ENCODE peak calls at places on chromosomes 16 and 17, in eight cellular contexts. H, B, E, R, X, T, V and I are unnamed samples.
A peak's percentile ranks its signal among the peaks of the same experiment; 100 is the strongest.

GRCh38 chr17:75684924-75685323 is 17.8 kb downstream of the SAP30BP start:
- DNase-seq in H (no peak), B (no peak), E (no peak), R (peak; percentile 44), X (no peak), T (no peak), V (peak; percentile 81), I (no peak)

GRCh38 chr16:15644306-15644961 is 1.5 kb upstream of the MARF1 start:
- DNase-seq in H (no peak), B (no peak), E (no peak), R (peak; percentile 73), X (peak; percentile 9), T (no peak), V (no peak), I (no peak)

GRCh38 chr16:83791916-83792315 is 15.9 kb upstream of the HSBP1 start:
- DNase-seq in H (no peak), B (no peak), E (no peak), R (no peak), X (no peak), T (no peak), V (no peak), I (no peak)

GRCh38 chr17:27776882-27777624 is 23.3 kb downstream of the NOS2 start:
- DNase-seq in H (no peak), B (no peak), E (no peak), R (no peak), X (peak; percentile 28), T (no peak), V (no peak), I (no peak)

GRCh38 chr17:42577140-42577531 is 393 bp downstream of the PSMC3IP start:
- DNase-seq in H (no peak), B (no peak), E (no peak), R (no peak), X (peak; percentile 44), T (no peak), V (no peak), I (no peak)

GRCh38 chr16:68116256-68116853 is 31.2 kb downstream of the NFATC3 start:
- DNase-seq in H (peak; percentile 46), B (no peak), E (peak; percentile 30), R (peak; percentile 55), X (no peak), T (no peak), V (peak; percentile 13), I (no peak)

GRCh38 chr16:67406628-67407027 is 9.6 kb downstream of the ZDHHC1 start:
- DNase-seq in H (no peak), B (no peak), E (no peak), R (peak; percentile 94), X (no peak), T (peak; percentile 58), V (peak; percentile 80), I (peak; percentile 70)

GRCh38 chr16:18797746-18798145 is 3.6 kb downstream of the ARL6IP1 start:
- DNase-seq in H (no peak), B (no peak), E (no peak), R (no peak), X (no peak), T (no peak), V (no peak), I (no peak)

GRCh38 chr16:13936596-13937081 is 16.7 kb downstream of the ERCC4 start:
- DNase-seq in H (no peak), B (peak; percentile 77), E (no peak), R (peak; percentile 87), X (no peak), T (no peak), V (peak; percentile 29), I (no peak)

GRCh38 chr16:4358831-4359561 is 7.9 kb upstream of the PAM16 start:
- DNase-seq in H (peak; percentile 35), B (peak; percentile 77), E (peak; percentile 70), R (no peak), X (peak; percentile 88), T (no peak), V (no peak), I (no peak)

GRCh38 chr16:86222541-86222940 is 287.8 kb upstream of the FOXF1 start:
- DNase-seq in H (no peak), B (no peak), E (no peak), R (peak; percentile 47), X (peak; percentile 39), T (no peak), V (peak; percentile 55), I (no peak)

GRCh38 chr17:2980211-2980903 is 83.0 kb downstream of the OR1D5 start:
- DNase-seq in H (no peak), B (peak; percentile 49), E (no peak), R (no peak), X (no peak), T (no peak), V (no peak), I (no peak)